ENCODE peak calls at places on chromosomes 1 and 21, in ten cellular contexts. T is foreskin fibroblast; A is testis; U is OCI-LY7; V is pancreas; J is heart left ventricle; X is CD8-positive, alpha-beta T cell; F is BE2C; Z is colonic mucosa; G is MCF 10A. S is an unnamed sample.

GRCh38 chr1:58468612-58469493 is 77.7 kb downstream of the OMA1 start:
- DNase-seq in T (no peak), A (no peak), U (no peak), V (no peak), J (peak; percentile 31), X (no peak), F (no peak), Z (no peak), G (no peak), S (no peak)

GRCh38 chr1:76289692-76290091 is 215.1 kb downstream of the ST6GALNAC3 start:
- DNase-seq in T (no peak), A (no peak), U (no peak), V (no peak), J (no peak), X (no peak), F (no peak), Z (no peak), G (no peak), S (no peak)

GRCh38 chr1:98048234-98048633 is 127.4 kb upstream of the DPYD start:
- DNase-seq in T (peak; percentile 94), A (peak; percentile 89), U (peak; percentile 1), V (peak; percentile 89), J (peak; percentile 78), X (peak; percentile 38), F (peak; percentile 76), Z (peak; percentile 69), G (peak; percentile 78), S (peak; percentile 95)

GRCh38 chr21:33127154-33127893 is 57.4 kb downstream of the OLIG1 start:
- DNase-seq in T (peak; percentile 84), A (peak; percentile 78), U (peak; percentile 65), V (no peak), J (peak; percentile 68), X (peak; percentile 10), F (peak; percentile 74), Z (peak; percentile 61), G (peak; percentile 80), S (no peak)

GRCh38 chr1:65207317-65207716 is 59.3 kb downstream of the AK4 start:
- DNase-seq in T (peak; percentile 65), A (no peak), U (peak; percentile 6), V (no peak), J (no peak), X (no peak), F (no peak), Z (no peak), G (no peak), S (no peak)

GRCh38 chr1:5986018-5986417 is 6.2 kb downstream of the NPHP4 start:
- DNase-seq in T (no peak), A (no peak), U (no peak), V (peak; percentile 20), J (no peak), X (no peak), F (no peak), Z (no peak), G (no peak), S (no peak)

GRCh38 chr1:183000161-183000560 is 23.1 kb upstream of the LAMC1 start:
- DNase-seq in T (no peak), A (no peak), U (no peak), V (no peak), J (no peak), X (no peak), F (no peak), Z (no peak), G (no peak), S (no peak)

GRCh38 chr1:1918901-1919303 is at the start of gene TMEM52:
- DNase-seq in T (no peak), A (no peak), U (no peak), V (peak; percentile 98), J (no peak), X (no peak), F (no peak), Z (no peak), G (no peak), S (no peak)

GRCh38 chr1:226641671-226642231 is 93.2 kb downstream of the STUM start:
- DNase-seq in T (no peak), A (no peak), U (no peak), V (peak; percentile 65), J (peak; percentile 19), X (no peak), F (no peak), Z (no peak), G (no peak), S (no peak)

GRCh38 chr1:8427986-8428385 is 110.1 kb downstream of the SLC45A1 start:
- DNase-seq in T (no peak), A (no peak), U (peak; percentile 50), V (no peak), J (peak; percentile 44), X (no peak), F (no peak), Z (no peak), G (no peak), S (no peak)

GRCh38 chr21:36630485-36631206 is 68.3 kb upstream of the SIM2 start:
- DNase-seq in T (peak; percentile 68), A (peak; percentile 81), U (peak; percentile 68), V (no peak), J (peak; percentile 49), X (peak; percentile 8), F (peak; percentile 76), Z (peak; percentile 73), G (peak; percentile 71), S (no peak)

GRCh38 chr1:149933208-149933607 is 3.5 kb downstream of the MTMR11 start:
- DNase-seq in T (no peak), A (no peak), U (no peak), V (no peak), J (no peak), X (no peak), F (no peak), Z (no peak), G (no peak), S (no peak)

GRCh38 chr1:17014671-17015567 is 3.2 kb upstream of the ATP13A2 start:
- DNase-seq in T (no peak), A (no peak), U (no peak), V (no peak), J (no peak), X (no peak), F (no peak), Z (no peak), G (no peak), S (no peak)

GRCh38 chr21:46542588-46543092 is 62.2 kb downstream of the S100B start:
- DNase-seq in T (no peak), A (no peak), U (no peak), V (no peak), J (no peak), X (no peak), F (no peak), Z (no peak), G (no peak), S (no peak)

DNA sequence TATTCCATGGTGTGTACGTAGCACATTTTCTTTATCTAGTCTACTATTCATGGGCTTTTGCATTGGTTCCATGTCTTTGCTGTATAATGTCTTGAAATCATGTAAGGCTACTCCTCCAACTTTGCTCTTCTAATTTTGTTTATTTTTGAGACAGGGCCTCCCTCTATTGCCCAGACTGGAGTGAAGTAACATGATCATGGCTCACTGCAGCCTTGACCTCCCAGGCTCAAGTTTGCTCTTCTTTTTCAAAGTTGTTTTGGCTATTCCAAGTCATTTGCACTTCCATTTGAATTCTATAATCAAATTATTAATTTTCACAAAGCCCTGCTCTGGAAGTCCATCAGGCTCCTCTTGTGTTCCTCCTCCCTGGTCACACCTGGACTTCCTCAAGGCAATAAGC is 90.2 kb upstream of the SGIP1 start:
- DNase-seq in T (no peak), A (no peak), U (no peak), V (no peak), J (no peak), X (no peak), F (no peak), Z (no peak), G (no peak), S (no peak)
- TF ChIP-seq CTCF in T (no peak), A (no peak), U (peak; percentile 41), V (no peak), J (no peak), X (no peak), F (no peak), Z (no peak), G (no peak), S (peak; percentile 18)

GRCh38 chr1:115251856-115252255 is 86.2 kb downstream of the NGF start:
- DNase-seq in T (peak; percentile 94), A (no peak), U (no peak), V (no peak), J (no peak), X (no peak), F (peak; percentile 8), Z (no peak), G (peak; percentile 47), S (no peak)

GRCh38 chr1:115257596-115257995 is 80.5 kb downstream of the NGF start:
- DNase-seq in T (no peak), A (no peak), U (no peak), V (no peak), J (no peak), X (no peak), F (no peak), Z (no peak), G (no peak), S (no peak)

GRCh38 chr1:115251340-115251748 is 86.7 kb downstream of the NGF start:
- DNase-seq in T (peak; percentile 68), A (no peak), U (no peak), V (no peak), J (no peak), X (no peak), F (no peak), Z (no peak), G (no peak), S (no peak)

GRCh38 chr1:115255154-115255553 is 82.9 kb downstream of the NGF start:
- DNase-seq in T (peak; percentile 71), A (no peak), U (no peak), V (no peak), J (no peak), X (no peak), F (no peak), Z (no peak), G (no peak), S (no peak)

DNA sequence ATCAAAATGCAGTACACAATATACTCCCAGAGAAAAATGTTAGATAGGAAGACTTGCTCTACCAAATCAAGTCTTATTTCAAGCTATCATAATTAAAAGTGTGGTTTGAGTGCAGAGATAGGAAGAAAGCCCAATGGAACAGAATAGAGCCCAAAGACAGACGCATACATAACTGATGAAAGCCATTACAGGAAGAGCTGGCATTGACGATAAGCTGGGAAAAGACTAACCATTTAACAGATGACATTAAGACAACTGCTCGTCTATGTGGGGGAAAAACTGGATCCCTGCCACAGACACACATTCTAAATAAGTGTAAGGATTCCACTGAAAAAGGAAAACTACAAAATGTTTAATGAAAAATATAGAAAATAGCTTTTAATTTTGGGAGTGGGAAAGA is 85.5 kb downstream of the NGF start:
- DNase-seq in T (no peak), A (no peak), U (no peak), V (no peak), J (no peak), X (no peak), F (no peak), Z (no peak), G (no peak), S (no peak)
- TF ChIP-seq CTCF in T (no peak), A (no peak), U (no peak), V (no peak), J (no peak), X (no peak), F (no peak), Z (no peak), G (no peak), S (no peak)

GRCh38 chr1:9588551-9589143 is at the start of gene TMEM201:
- DNase-seq in T (peak; percentile 98), A (peak; percentile 96), U (peak; percentile 95), V (peak; percentile 97), J (peak; percentile 97), X (peak; percentile 87), F (peak; percentile 91), Z (peak; percentile 94), G (peak; percentile 91), S (peak; percentile 98)
- TF ChIP-seq CTCF in T (peak; percentile 38), A (peak; percentile 71), U (peak; percentile 79), V (peak; percentile 91), J (peak; percentile 88), X (peak; percentile 77), F (peak; percentile 28), Z (peak; percentile 69), G (peak; percentile 62), S (peak; percentile 95)

GRCh38 chr1:167060141-167061072 is 29.8 kb downstream of the GPA33 start:
- DNase-seq in T (peak; percentile 11), A (no peak), U (peak; percentile 35), V (no peak), J (no peak), X (no peak), F (no peak), Z (no peak), G (peak; percentile 26), S (peak; percentile 53)
- TF ChIP-seq CTCF in T (no peak), A (peak; percentile 21), U (peak; percentile 60), V (no peak), J (no peak), X (no peak), F (peak; percentile 32), Z (no peak), G (peak; percentile 28), S (peak; percentile 31)